ENCODE peak calls at places on chromosomes 11 and 22, in seven cellular contexts. One of them, this sample, is unnamed. For H3K9me3, the result is how much of the 10 kb centered on the place peaks cover.

GRCh38 chr11:10520562-10520961 is 20.4 kb downstream of the RNF141 start:
- DNase-seq in CD4-positive, alpha-beta T cell: no peak
- DNase-seq in fibroblast of lung: no peak
- DNase-seq in A549: no peak
- DNase-seq in HCT116: no peak
- DNase-seq in ovary: no peak
- DNase-seq in RWPE2: no peak
- DNase-seq in this sample: no peak

GRCh38 chr11:1030086-1030485 is 6.4 kb downstream of the MUC6 start:
- DNase-seq in CD4-positive, alpha-beta T cell: no peak
- DNase-seq in fibroblast of lung: no peak
- DNase-seq in A549: no peak
- DNase-seq in HCT116: no peak
- DNase-seq in ovary: no peak
- DNase-seq in RWPE2: no peak
- DNase-seq in this sample: no peak

GRCh38 chr22:37202706-37203105 is 9.6 kb downstream of the SSTR3 start:
- DNase-seq in CD4-positive, alpha-beta T cell: no peak
- DNase-seq in fibroblast of lung: no peak
- DNase-seq in A549: no peak
- DNase-seq in HCT116: no peak
- DNase-seq in ovary: no peak
- DNase-seq in RWPE2: peak
- DNase-seq in this sample: peak

GRCh38 chr11:2771758-2772466 is 72.1 kb upstream of the KCNQ1OT1 start:
- DNase-seq in CD4-positive, alpha-beta T cell: no peak
- DNase-seq in fibroblast of lung: no peak
- DNase-seq in A549: no peak
- DNase-seq in HCT116: no peak
- DNase-seq in ovary: peak
- DNase-seq in RWPE2: peak
- DNase-seq in this sample: peak

GRCh38 chr11:104918113-104918824 is 20.0 kb upstream of the CASP12 start:
- DNase-seq in CD4-positive, alpha-beta T cell: no peak
- DNase-seq in fibroblast of lung: peak
- DNase-seq in A549: no peak
- DNase-seq in HCT116: no peak
- DNase-seq in ovary: no peak
- DNase-seq in RWPE2: no peak
- DNase-seq in this sample: no peak

GRCh38 chr11:117037279-117037951 is 60.8 kb downstream of the SIK3 start:
- DNase-seq in CD4-positive, alpha-beta T cell: no peak
- DNase-seq in fibroblast of lung: peak
- DNase-seq in A549: no peak
- DNase-seq in HCT116: no peak
- DNase-seq in ovary: no peak
- DNase-seq in RWPE2: no peak
- DNase-seq in this sample: no peak

GRCh38 chr11:33222052-33222451 is 35.1 kb upstream of the HIPK3 start:
- DNase-seq in CD4-positive, alpha-beta T cell: no peak
- DNase-seq in fibroblast of lung: no peak
- DNase-seq in A549: no peak
- DNase-seq in HCT116: no peak
- DNase-seq in ovary: no peak
- DNase-seq in RWPE2: no peak
- DNase-seq in this sample: no peak

GRCh38 chr22:25068701-25069100 is 116.2 kb downstream of the KIAA1671 start:
- DNase-seq in CD4-positive, alpha-beta T cell: peak
- DNase-seq in fibroblast of lung: no peak
- DNase-seq in A549: no peak
- DNase-seq in HCT116: no peak
- DNase-seq in ovary: no peak
- DNase-seq in RWPE2: no peak
- DNase-seq in this sample: no peak

GRCh38 chr11:76802621-76803020 is 19.5 kb downstream of the TSKU start:
- DNase-seq in CD4-positive, alpha-beta T cell: no peak
- DNase-seq in fibroblast of lung: no peak
- DNase-seq in A549: peak
- DNase-seq in HCT116: no peak
- DNase-seq in ovary: no peak
- DNase-seq in RWPE2: no peak
- DNase-seq in this sample: no peak

GRCh38 chr22:35601743-35602633 is 15.1 kb downstream of the MB start:
- DNase-seq in CD4-positive, alpha-beta T cell: no peak
- DNase-seq in fibroblast of lung: peak
- DNase-seq in A549: peak
- DNase-seq in HCT116: no peak
- DNase-seq in ovary: no peak
- DNase-seq in RWPE2: peak
- DNase-seq in this sample: no peak

GRCh38 chr11:95542868-95543551 is 246.6 kb downstream of the FAM76B start:
- DNase-seq in CD4-positive, alpha-beta T cell: no peak
- DNase-seq in fibroblast of lung: no peak
- DNase-seq in A549: no peak
- DNase-seq in HCT116: no peak
- DNase-seq in ovary: no peak
- DNase-seq in RWPE2: no peak
- DNase-seq in this sample: no peak

GRCh38 chr11:22341582-22341919 is 3.4 kb downstream of the SLC17A6 start:
- DNase-seq in CD4-positive, alpha-beta T cell: no peak
- DNase-seq in fibroblast of lung: no peak
- DNase-seq in A549: no peak
- DNase-seq in HCT116: no peak
- DNase-seq in ovary: no peak
- DNase-seq in RWPE2: peak
- DNase-seq in this sample: no peak

GRCh38 chr11:57776101-57776511 is 14.5 kb downstream of the CTNND1 start:
- DNase-seq in CD4-positive, alpha-beta T cell: no peak
- DNase-seq in fibroblast of lung: peak
- DNase-seq in A549: no peak
- DNase-seq in HCT116: no peak
- DNase-seq in ovary: no peak
- DNase-seq in RWPE2: no peak
- DNase-seq in this sample: no peak

GRCh38 chr11:76769645-76770586 is 13.2 kb upstream of the TSKU start:
- DNase-seq in CD4-positive, alpha-beta T cell: no peak
- DNase-seq in fibroblast of lung: peak
- DNase-seq in A549: peak
- DNase-seq in HCT116: no peak
- DNase-seq in ovary: no peak
- DNase-seq in RWPE2: no peak
- DNase-seq in this sample: peak

GRCh38 chr11:2651826-2652237 is 48.0 kb downstream of the KCNQ1OT1 start:
- DNase-seq in CD4-positive, alpha-beta T cell: no peak
- DNase-seq in fibroblast of lung: no peak
- DNase-seq in A549: no peak
- DNase-seq in HCT116: no peak
- DNase-seq in ovary: no peak
- DNase-seq in RWPE2: no peak
- DNase-seq in this sample: no peak

GRCh38 chr22:42340695-42341383 is 70.4 kb upstream of the TCF20 start:
- DNase-seq in CD4-positive, alpha-beta T cell: no peak
- DNase-seq in fibroblast of lung: no peak
- DNase-seq in A549: no peak
- DNase-seq in HCT116: no peak
- DNase-seq in ovary: no peak
- DNase-seq in RWPE2: no peak
- DNase-seq in this sample: no peak

GRCh38 chr11:71406681-71407080 is 41.5 kb downstream of the DHCR7 start:
- DNase-seq in CD4-positive, alpha-beta T cell: no peak
- DNase-seq in fibroblast of lung: no peak
- DNase-seq in A549: no peak
- DNase-seq in HCT116: no peak
- DNase-seq in ovary: no peak
- DNase-seq in RWPE2: no peak
- DNase-seq in this sample: no peak

DNA sequence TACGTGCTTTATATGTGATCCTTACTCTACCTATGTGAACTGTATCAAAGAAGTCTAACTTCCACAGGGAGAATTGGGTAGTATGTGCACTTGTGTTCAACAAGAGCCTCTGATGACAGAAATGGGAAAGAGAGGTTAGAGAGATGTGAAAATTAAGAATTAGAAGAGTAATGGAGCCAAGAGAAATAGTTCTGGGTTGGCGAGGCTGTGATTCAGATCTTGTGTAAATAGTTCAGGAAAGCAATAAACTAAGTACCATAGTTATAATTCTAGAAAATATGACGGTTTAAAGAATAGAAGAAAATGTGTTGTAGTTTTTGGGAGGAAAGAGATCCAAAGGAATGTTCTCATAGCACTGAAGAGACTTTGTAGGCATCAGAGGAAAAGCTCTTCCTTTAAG is 112.4 kb downstream of the ARHGAP42 start:
- DNase-seq in CD4-positive, alpha-beta T cell: no peak
- DNase-seq in fibroblast of lung: no peak
- DNase-seq in A549: no peak
- DNase-seq in HCT116: no peak
- DNase-seq in ovary: no peak
- DNase-seq in RWPE2: no peak
- DNase-seq in this sample: no peak
- H3K9me3 ChIP-seq in CD4-positive, alpha-beta T cell: under half
- H3K9me3 ChIP-seq in fibroblast of lung: under half
- H3K9me3 ChIP-seq in A549: under half
- H3K9me3 ChIP-seq in HCT116: under half
- H3K9me3 ChIP-seq in ovary: under half
- H3K9me3 ChIP-seq in RWPE2: under half
- H3K9me3 ChIP-seq in this sample: under half

GRCh38 chr22:21943571-21944448 is 8.8 kb downstream of the PPM1F start:
- DNase-seq in CD4-positive, alpha-beta T cell: no peak
- DNase-seq in fibroblast of lung: no peak
- DNase-seq in A549: no peak
- DNase-seq in HCT116: no peak
- DNase-seq in ovary: no peak
- DNase-seq in RWPE2: no peak
- DNase-seq in this sample: no peak

GRCh38 chr22:21947040-21948014 is 5.3 kb downstream of the PPM1F start:
- DNase-seq in CD4-positive, alpha-beta T cell: no peak
- DNase-seq in fibroblast of lung: peak
- DNase-seq in A549: peak
- DNase-seq in HCT116: no peak
- DNase-seq in ovary: no peak
- DNase-seq in RWPE2: no peak
- DNase-seq in this sample: no peak

GRCh38 chr22:21948390-21948789 is 4.3 kb downstream of the PPM1F start:
- DNase-seq in CD4-positive, alpha-beta T cell: no peak
- DNase-seq in fibroblast of lung: no peak
- DNase-seq in A549: no peak
- DNase-seq in HCT116: no peak
- DNase-seq in ovary: no peak
- DNase-seq in RWPE2: no peak
- DNase-seq in this sample: no peak

GRCh38 chr22:21945453-21946261 is 7.0 kb downstream of the PPM1F start:
- DNase-seq in CD4-positive, alpha-beta T cell: no peak
- DNase-seq in fibroblast of lung: no peak
- DNase-seq in A549: no peak
- DNase-seq in HCT116: no peak
- DNase-seq in ovary: no peak
- DNase-seq in RWPE2: no peak
- DNase-seq in this sample: no peak

GRCh38 chr22:21946262-21946925 is 6.3 kb downstream of the PPM1F start:
- DNase-seq in CD4-positive, alpha-beta T cell: no peak
- DNase-seq in fibroblast of lung: no peak
- DNase-seq in A549: no peak
- DNase-seq in HCT116: no peak
- DNase-seq in ovary: no peak
- DNase-seq in RWPE2: no peak
- DNase-seq in this sample: no peak
- H3K27ac ChIP-seq in CD4-positive, alpha-beta T cell: no peak
- H3K27ac ChIP-seq in fibroblast of lung: peak
- H3K27ac ChIP-seq in A549: no peak
- H3K27ac ChIP-seq in HCT116: no peak
- H3K27ac ChIP-seq in ovary: no peak
- H3K27ac ChIP-seq in RWPE2: no peak
- H3K27ac ChIP-seq in this sample: no peak

GRCh38 chr22:48318575-48319320 is 1508.9 kb downstream of the BRD1 start:
- DNase-seq in CD4-positive, alpha-beta T cell: no peak
- DNase-seq in fibroblast of lung: no peak
- DNase-seq in A549: no peak
- DNase-seq in HCT116: no peak
- DNase-seq in ovary: peak
- DNase-seq in RWPE2: no peak
- DNase-seq in this sample: peak

GRCh38 chr22:48320671-48321515 is 1506.8 kb downstream of the BRD1 start:
- DNase-seq in CD4-positive, alpha-beta T cell: no peak
- DNase-seq in fibroblast of lung: no peak
- DNase-seq in A549: no peak
- DNase-seq in HCT116: no peak
- DNase-seq in ovary: peak
- DNase-seq in RWPE2: no peak
- DNase-seq in this sample: peak

GRCh38 chr22:48318173-48318572 is 1509.5 kb downstream of the BRD1 start:
- DNase-seq in CD4-positive, alpha-beta T cell: no peak
- DNase-seq in fibroblast of lung: no peak
- DNase-seq in A549: no peak
- DNase-seq in HCT116: no peak
- DNase-seq in ovary: no peak
- DNase-seq in RWPE2: peak
- DNase-seq in this sample: no peak

GRCh38 chr22:48320048-48320655 is 1507.5 kb downstream of the BRD1 start:
- DNase-seq in CD4-positive, alpha-beta T cell: no peak
- DNase-seq in fibroblast of lung: no peak
- DNase-seq in A549: no peak
- DNase-seq in HCT116: no peak
- DNase-seq in ovary: no peak
- DNase-seq in RWPE2: no peak
- DNase-seq in this sample: no peak

DNA sequence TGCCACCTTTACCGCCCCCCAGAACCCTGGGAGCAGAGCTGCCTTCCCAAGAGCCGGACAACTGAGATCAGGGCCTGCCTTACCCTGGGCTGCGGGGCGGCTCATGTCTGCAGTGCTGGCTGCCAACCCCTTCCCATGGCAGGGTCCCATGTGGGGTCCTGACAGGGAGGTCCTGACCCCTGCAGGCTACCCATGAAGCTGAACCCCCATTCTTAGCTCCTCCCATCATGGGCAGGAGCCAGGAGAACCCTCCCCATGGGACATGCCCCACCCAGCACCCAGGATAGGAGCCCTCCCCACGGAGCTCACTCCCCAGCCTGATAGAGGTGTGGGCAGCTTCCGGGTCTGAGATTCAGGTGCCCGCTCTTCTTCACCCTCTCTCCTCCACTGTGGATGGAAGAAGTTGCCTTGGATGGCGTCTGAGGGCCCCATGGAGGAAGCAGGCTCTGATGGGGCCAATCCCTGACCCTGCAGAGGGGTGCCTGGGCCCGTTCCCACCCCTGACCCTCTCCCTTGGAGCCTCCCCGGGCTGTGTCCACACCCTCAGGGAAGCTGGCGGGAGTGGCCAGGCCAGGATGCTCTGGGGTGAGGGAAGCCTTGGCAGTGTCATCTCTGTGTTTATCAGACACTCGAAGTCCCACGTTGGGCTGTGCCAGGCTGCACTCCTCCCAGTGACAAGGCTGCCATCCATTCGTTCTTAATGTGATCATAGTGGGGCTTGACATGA is 1508.2 kb downstream of the BRD1 start:
- DNase-seq in CD4-positive, alpha-beta T cell: no peak
- DNase-seq in fibroblast of lung: no peak
- DNase-seq in A549: no peak
- DNase-seq in HCT116: no peak
- DNase-seq in ovary: peak
- DNase-seq in RWPE2: peak
- DNase-seq in this sample: no peak
- H3K9me3 ChIP-seq in CD4-positive, alpha-beta T cell: under half
- H3K9me3 ChIP-seq in fibroblast of lung: under half
- H3K9me3 ChIP-seq in A549: under half
- H3K9me3 ChIP-seq in HCT116: under half
- H3K9me3 ChIP-seq in ovary: under half
- H3K9me3 ChIP-seq in RWPE2: under half
- H3K9me3 ChIP-seq in this sample: under half

GRCh38 chr11:72789493-72790131 is 4.2 kb downstream of the STARD10 start:
- DNase-seq in CD4-positive, alpha-beta T cell: no peak
- DNase-seq in fibroblast of lung: peak
- DNase-seq in A549: no peak
- DNase-seq in HCT116: no peak
- DNase-seq in ovary: peak
- DNase-seq in RWPE2: no peak
- DNase-seq in this sample: peak
- H3K27ac ChIP-seq in CD4-positive, alpha-beta T cell: no peak
- H3K27ac ChIP-seq in fibroblast of lung: no peak
- H3K27ac ChIP-seq in A549: no peak
- H3K27ac ChIP-seq in HCT116: peak
- H3K27ac ChIP-seq in ovary: peak
- H3K27ac ChIP-seq in RWPE2: peak
- H3K27ac ChIP-seq in this sample: peak

This sample was measured in aorta.